ENCODE peak calls at places on chromosomes 7 and 10, in seven cellular contexts. N is Peyer's patch; X is heart left ventricle; O is cardiac fibroblast; Y is sigmoid colon; I is activated CD8-positive, alpha-beta T cell treated with anti-CD3 and anti-CD28 coated beads for 36 hours; F is cardiac muscle cell. H is an unnamed sample.

GRCh38 chr7:103660455-103661371 is 214.7 kb upstream of the SLC26A5 start:
- DNase-seq in N (no peak), X (no peak), O (peak), Y (no peak), I (no peak), F (no peak), H (no peak)

GRCh38 chr7:26237035-26237807 is 35.7 kb downstream of the CBX3 start:
- DNase-seq in N (no peak), X (no peak), O (no peak), Y (no peak), I (no peak), F (no peak), H (no peak)

GRCh38 chr10:52452600-52453493 is 138.8 kb downstream of the DKK1 start:
- DNase-seq in N (no peak), X (no peak), O (no peak), Y (no peak), I (no peak), F (no peak), H (no peak)

GRCh38 chr10:69088471-69088769 is 517 bp downstream of the SRGN start:
- DNase-seq in N (no peak), X (no peak), O (peak), Y (no peak), I (peak), F (no peak), H (no peak)

GRCh38 chr7:128323489-128324362 is 20.0 kb downstream of the RBM28 start:
- DNase-seq in N (no peak), X (no peak), O (peak), Y (no peak), I (no peak), F (no peak), H (no peak)

GRCh38 chr7:48109848-48110663 is 21.0 kb downstream of the UPP1 start:
- DNase-seq in N (peak), X (peak), O (peak), Y (peak), I (peak), F (peak), H (peak)

GRCh38 chr10:104589871-104590270 is 51.2 kb upstream of the SORCS3 start:
- DNase-seq in N (no peak), X (no peak), O (peak), Y (no peak), I (no peak), F (no peak), H (no peak)

GRCh38 chr10:3745582-3745981 is 39.4 kb downstream of the KLF6 start:
- DNase-seq in N (no peak), X (no peak), O (no peak), Y (no peak), I (no peak), F (no peak), H (no peak)

GRCh38 chr7:28096713-28097112 is 83.9 kb downstream of the JAZF1 start:
- DNase-seq in N (peak), X (peak), O (peak), Y (peak), I (peak), F (peak), H (peak)

GRCh38 chr10:122646511-122647382 is 52.9 kb downstream of the C10orf120 start:
- DNase-seq in N (no peak), X (no peak), O (no peak), Y (peak), I (no peak), F (peak), H (no peak)

GRCh38 chr7:78412216-78412858 is 613.8 kb downstream of the PHTF2 start:
- DNase-seq in N (no peak), X (no peak), O (peak), Y (no peak), I (no peak), F (no peak), H (no peak)

GRCh38 chr10:131960631-131961046 is 21.1 kb downstream of the BNIP3 start:
- DNase-seq in N (no peak), X (no peak), O (no peak), Y (peak), I (no peak), F (no peak), H (no peak)

GRCh38 chr10:88851706-88852105 is at the start of gene ANKRD22:
- DNase-seq in N (no peak), X (no peak), O (peak), Y (no peak), I (no peak), F (no peak), H (no peak)

GRCh38 chr10:69961168-69961863 is 91.3 kb upstream of the MACROH2A2 start:
- DNase-seq in N (peak), X (no peak), O (no peak), Y (no peak), I (no peak), F (no peak), H (peak)

GRCh38 chr7:2654059-2654458 is 22.3 kb downstream of the TTYH3 start:
- DNase-seq in N (no peak), X (no peak), O (no peak), Y (no peak), I (no peak), F (no peak), H (no peak)

GRCh38 chr10:94006591-94007550 is 13.1 kb downstream of the PLCE1 start:
- DNase-seq in N (no peak), X (peak), O (peak), Y (no peak), I (no peak), F (peak), H (no peak)

GRCh38 chr7:95691464-95691863 is 80.9 kb upstream of the DYNC1I1 start:
- DNase-seq in N (no peak), X (no peak), O (no peak), Y (no peak), I (no peak), F (no peak), H (no peak)

GRCh38 chr7:95690367-95690947 is 81.9 kb upstream of the DYNC1I1 start:
- DNase-seq in N (no peak), X (peak), O (peak), Y (no peak), I (no peak), F (peak), H (peak)

GRCh38 chr7:95688931-95689453 is 83.4 kb upstream of the DYNC1I1 start:
- DNase-seq in N (no peak), X (no peak), O (peak), Y (no peak), I (no peak), F (no peak), H (no peak)

GRCh38 chr7:95693551-95694333 is 78.6 kb upstream of the DYNC1I1 start:
- DNase-seq in N (no peak), X (no peak), O (peak), Y (no peak), I (no peak), F (no peak), H (no peak)

DNA sequence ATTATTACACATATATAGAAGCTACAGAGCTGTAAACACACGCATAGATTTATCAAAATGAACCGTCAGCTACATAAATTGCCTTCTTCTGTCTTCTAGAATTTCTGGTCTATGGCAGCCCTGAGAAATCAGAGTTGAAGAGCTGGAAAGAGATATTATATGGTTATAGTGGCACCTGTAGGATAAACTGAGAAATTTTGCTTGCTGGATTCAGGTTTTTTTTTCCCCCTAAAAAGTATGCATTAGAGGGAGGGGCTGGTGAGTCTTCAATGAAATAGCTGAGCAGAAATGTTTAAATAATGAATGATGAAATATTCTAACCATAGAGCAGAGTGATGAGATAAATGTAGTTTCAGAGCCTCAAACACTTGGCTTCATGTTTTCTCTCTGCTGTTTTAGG is 78.0 kb upstream of the DYNC1I1 start:
- DNase-seq in N (no peak), X (no peak), O (no peak), Y (no peak), I (no peak), F (no peak), H (no peak)
- TF ChIP-seq CTCF in N (no peak), X (no peak), O (no peak), Y (no peak), I (no peak), F (no peak), H (no peak)

GRCh38 chr10:43203491-43204393 is 63.1 kb downstream of the RASGEF1A start:
- DNase-seq in N (peak), X (peak), O (no peak), Y (peak), I (no peak), F (peak), H (peak)
- TF ChIP-seq CTCF in N (no peak), X (no peak), O (no peak), Y (no peak), I (no peak), F (no peak), H (no peak)

DNA sequence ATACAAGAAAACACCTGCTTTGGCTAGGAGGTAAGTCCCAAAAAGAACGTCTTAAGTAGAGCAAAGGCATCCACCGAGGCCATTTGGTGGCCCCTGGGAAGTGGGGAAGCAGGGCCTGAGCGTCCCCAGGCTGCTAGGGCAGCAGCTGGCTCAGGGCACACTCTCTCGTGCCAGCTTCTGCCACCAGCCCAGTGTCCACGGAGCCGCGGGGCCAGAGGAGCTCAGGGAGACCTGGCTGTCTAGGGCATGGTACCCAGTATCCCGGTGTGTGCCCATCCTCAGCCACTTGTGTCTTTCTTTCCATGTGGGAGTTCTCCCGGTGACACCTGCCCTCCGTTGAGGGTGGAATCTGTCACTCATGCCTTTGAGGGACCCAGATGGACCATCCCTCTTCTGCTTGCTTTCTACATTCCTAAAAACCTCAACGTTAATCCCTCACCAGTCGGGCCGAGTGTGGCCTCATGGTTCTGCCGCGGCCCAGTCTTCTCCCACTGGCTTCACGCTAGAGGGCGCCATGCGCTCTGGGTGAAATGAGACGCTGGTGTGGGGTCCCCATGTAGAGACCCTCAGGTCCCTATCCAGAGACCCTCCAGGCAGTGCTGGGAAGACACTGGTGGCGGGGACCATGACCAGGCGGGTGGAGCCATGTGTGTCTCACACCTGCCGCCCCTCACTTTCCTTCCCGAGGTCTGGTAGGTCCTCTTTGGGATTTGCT is 9.5 kb upstream of the AP5Z1 start:
- DNase-seq in N (no peak), X (no peak), O (no peak), Y (no peak), I (no peak), F (no peak), H (no peak)
- TF ChIP-seq CTCF in N (no peak), X (peak), O (peak), Y (peak), I (no peak), F (peak), H (peak)

GRCh38 chr7:108592633-108593277 is 23.1 kb downstream of the DNAJB9 start:
- DNase-seq in N (no peak), X (no peak), O (peak), Y (no peak), I (no peak), F (peak), H (no peak)
- TF ChIP-seq CTCF in N (no peak), X (peak), O (peak), Y (no peak), I (no peak), F (peak), H (peak)

GRCh38 chr10:32905466-32905865 is 52.6 kb downstream of the ITGB1 start:
- DNase-seq in N (no peak), X (no peak), O (peak), Y (no peak), I (no peak), F (no peak), H (no peak)

GRCh38 chr10:32909461-32909860 is 48.6 kb downstream of the ITGB1 start:
- DNase-seq in N (no peak), X (no peak), O (no peak), Y (no peak), I (no peak), F (no peak), H (no peak)

GRCh38 chr10:32906595-32906994 is 51.4 kb downstream of the ITGB1 start:
- DNase-seq in N (no peak), X (no peak), O (no peak), Y (no peak), I (no peak), F (no peak), H (no peak)

DNA sequence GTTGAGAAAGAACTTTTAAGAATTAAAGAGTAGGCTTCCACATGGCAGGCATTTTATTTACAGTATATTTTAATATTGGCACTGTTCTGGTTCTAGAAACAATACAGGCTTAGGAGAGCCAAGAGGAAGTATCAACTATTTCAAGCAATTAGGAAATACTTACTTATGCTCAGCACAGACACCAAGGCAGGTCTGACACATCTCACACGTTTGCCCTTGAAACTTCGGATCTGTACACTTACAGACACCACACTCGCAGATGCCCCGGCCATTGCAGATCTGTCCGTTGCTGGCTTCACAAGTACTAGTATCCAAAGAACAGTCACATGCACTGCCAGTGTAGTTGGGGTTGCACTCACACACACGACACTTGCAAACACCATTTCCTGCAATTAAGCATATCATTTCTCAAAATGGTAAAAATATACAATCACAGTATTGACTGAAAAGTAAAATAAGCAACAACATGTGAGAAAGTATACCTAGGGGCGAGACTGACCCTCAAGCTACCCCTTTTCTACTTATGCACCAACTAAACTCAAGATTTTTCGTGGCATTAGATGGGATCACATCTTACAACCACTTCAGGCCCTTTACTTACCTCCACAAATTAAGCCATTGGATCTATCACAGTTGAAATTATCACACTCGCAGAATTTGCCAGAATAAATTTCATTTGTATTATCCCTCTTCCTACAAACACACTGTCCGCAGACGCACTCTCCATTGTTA is 46.6 kb downstream of the ITGB1 start:
- DNase-seq in N (no peak), X (no peak), O (no peak), Y (no peak), I (no peak), F (no peak), H (no peak)
- TF ChIP-seq CTCF in N (no peak), X (no peak), O (no peak), Y (no peak), I (no peak), F (no peak), H (no peak)

DNA sequence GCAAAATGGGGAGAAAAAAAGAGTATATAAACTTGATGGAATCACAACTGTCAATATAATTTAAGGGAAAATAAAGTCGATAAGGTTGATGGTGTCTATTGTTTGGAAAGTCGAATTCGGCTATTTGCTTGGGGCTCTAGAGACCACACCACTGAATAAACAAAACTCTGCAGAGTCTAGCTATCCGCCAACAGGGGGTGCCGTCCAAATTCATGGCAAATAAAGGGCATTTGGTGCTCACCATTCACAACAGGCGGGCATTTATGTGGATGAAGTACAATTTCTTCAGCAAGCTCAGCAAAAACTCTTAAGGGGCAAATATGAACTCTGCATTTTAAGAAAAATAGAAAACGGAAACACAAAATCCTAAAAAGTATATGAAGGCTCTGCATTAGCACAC is 23.3 kb downstream of the CD36 start:
- DNase-seq in N (no peak), X (no peak), O (peak), Y (no peak), I (no peak), F (no peak), H (no peak)
- TF ChIP-seq CTCF in N (no peak), X (peak), O (peak), Y (no peak), I (no peak), F (peak), H (peak)

DNA sequence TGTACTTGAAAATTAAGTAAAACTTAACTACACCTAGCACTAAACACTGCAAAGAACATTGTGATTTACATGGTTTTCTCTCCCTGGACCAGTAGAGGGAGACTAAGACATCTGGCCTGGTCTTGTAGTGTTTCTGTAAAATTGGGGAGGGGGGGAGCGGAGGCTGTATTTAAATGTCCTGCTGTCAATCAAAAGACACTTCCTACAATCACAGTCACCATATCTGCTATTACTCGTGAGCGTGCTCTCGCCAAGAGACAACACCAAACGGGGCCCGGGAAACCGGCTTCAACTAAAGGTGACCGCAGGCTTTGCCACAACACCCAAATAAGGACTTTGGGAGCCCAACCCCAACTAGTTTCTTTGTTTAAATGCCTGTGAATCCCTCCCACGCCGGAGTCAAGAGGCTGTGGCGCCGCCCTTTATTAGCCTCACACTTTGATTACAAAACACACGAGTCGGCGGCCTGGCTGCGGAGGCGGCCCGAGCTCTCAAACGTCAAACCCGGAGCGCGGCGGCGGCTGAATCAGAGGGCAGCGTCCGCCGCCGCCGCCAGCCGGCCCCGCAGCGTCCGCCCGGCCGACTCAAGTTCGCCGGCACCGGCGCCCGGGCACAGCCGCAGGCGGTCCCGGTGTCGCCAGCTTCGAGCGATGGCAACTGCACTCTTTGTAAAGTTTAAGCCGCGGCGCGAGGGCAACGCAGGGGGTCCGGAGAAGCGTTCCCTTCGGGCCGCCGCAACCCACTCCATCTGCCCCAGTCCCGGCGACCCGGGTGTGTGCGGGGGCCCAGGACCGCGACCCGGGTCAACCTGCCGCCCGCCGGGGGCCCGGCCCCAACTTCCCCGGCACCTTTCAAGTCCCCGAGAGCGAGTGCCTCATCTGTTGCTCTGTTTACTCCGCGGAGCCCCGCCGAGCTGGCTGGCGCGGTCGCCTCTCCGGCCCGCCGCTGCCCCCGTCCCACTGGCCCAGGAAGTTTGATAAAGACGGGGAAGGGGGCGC is 1.3 kb downstream of the KDM7A start:
- DNase-seq in N (peak), X (peak), O (peak), Y (peak), I (peak), F (peak), H (peak)
- TF ChIP-seq CTCF in N (peak), X (peak), O (peak), Y (peak), I (peak), F (peak), H (peak)

DNA sequence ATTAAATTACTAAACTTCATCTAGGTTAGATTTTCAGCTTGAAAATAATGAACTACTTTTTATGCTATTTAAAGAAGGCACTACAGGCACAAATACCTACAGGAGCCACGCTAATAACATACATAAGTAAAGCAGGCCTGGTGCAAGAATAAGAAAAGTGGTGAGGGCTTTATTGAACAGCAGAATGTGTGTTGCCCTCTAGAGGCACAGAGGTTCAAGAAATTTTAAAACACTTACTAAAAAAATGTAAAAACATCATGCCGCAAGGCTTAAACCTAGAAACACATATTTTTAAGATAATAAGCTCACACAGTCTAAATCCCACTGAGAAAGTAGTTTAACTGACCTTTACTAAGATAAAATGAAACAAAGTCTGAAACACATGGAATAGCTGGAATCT is 20.3 kb downstream of the CACUL1 start:
- DNase-seq in N (no peak), X (no peak), O (peak), Y (no peak), I (no peak), F (no peak), H (no peak)
- TF ChIP-seq CTCF in N (no peak), X (no peak), O (peak), Y (peak), I (no peak), F (peak), H (peak)

H was measured in neural crest cell.